ENCODE peak calls at places on chromosomes 4 and X, in four cellular contexts. R is keratinocyte, D is left ventricle myocardium inferior, G is pancreas. M is an unnamed sample. For H3K4me1, the result is how much of the 10 kb centered on the place peaks cover.

GRCh38 chr4:14254252-14254651 is 626.7 kb upstream of the BOD1L1 start:
- DNase-seq in R (no peak), D (peak), G (peak), M (peak)

GRCh38 chr4:110361921-110362320 is 114.0 kb upstream of the ENPEP start:
- DNase-seq in R (no peak), D (no peak), G (no peak), M (no peak)

GRCh38 chr4:145716661-145717200 is 36.8 kb downstream of the C4orf51 start:
- DNase-seq in R (no peak), D (no peak), G (no peak), M (no peak)

GRCh38 chr4:186651624-186652023 is 72.0 kb downstream of the FAT1 start:
- DNase-seq in R (no peak), D (peak), G (peak), M (no peak)

GRCh38 chrX:34809096-34809495 is 133.5 kb upstream of the FAM47B start:
- DNase-seq in R (no peak), D (no peak), G (no peak), M (no peak)

GRCh38 chr4:85783483-85783882 is 308.5 kb downstream of the ARHGAP24 start:
- DNase-seq in R (no peak), D (no peak), G (no peak), M (no peak)

GRCh38 chr4:171891038-171891437 is 77.8 kb downstream of the GALNTL6 start:
- DNase-seq in R (no peak), D (no peak), G (no peak), M (no peak)

GRCh38 chrX:95974885-95975284 is 709.8 kb upstream of the DIAPH2 start:
- DNase-seq in R (no peak), D (no peak), G (no peak), M (no peak)

GRCh38 chr4:142574306-142574705 is 271.8 kb downstream of the INPP4B start:
- DNase-seq in R (no peak), D (no peak), G (no peak), M (no peak)

GRCh38 chr4:94673961-94674360 is 83.8 kb upstream of the BMPR1B start:
- DNase-seq in R (no peak), D (no peak), G (peak), M (no peak)

GRCh38 chrX:136214551-136214950 is 36.6 kb downstream of the MAP7D3 start:
- DNase-seq in R (no peak), D (no peak), G (no peak), M (no peak)

GRCh38 chr4:119646347-119647071 is 17.9 kb upstream of the PDE5A start:
- DNase-seq in R (no peak), D (peak), G (peak), M (no peak)

GRCh38 chr4:184108006-184108501 is 109.6 kb downstream of the ENPP6 start:
- DNase-seq in R (no peak), D (no peak), G (no peak), M (no peak)

GRCh38 chr4:67765928-67766327 is 11.7 kb upstream of the GNRHR start:
- DNase-seq in R (no peak), D (no peak), G (no peak), M (no peak)

GRCh38 chr4:41384992-41385391 is 128.3 kb downstream of the UCHL1 start:
- DNase-seq in R (no peak), D (peak), G (peak), M (peak)

GRCh38 chr4:6465985-6466384 is 6.4 kb downstream of the PPP2R2C start:
- DNase-seq in R (no peak), D (no peak), G (no peak), M (no peak)

GRCh38 chr4:75990129-75990528 is 616 bp downstream of the SDAD1 start:
- DNase-seq in R (no peak), D (no peak), G (no peak), M (no peak)

GRCh38 chrX:51860679-51861078 is 32.7 kb upstream of the MAGED1 start:
- DNase-seq in R (no peak), D (no peak), G (peak), M (no peak)

GRCh38 chr4:15652191-15652590 is 3.0 kb downstream of the FBXL5 start:
- DNase-seq in R (no peak), D (no peak), G (no peak), M (no peak)

GRCh38 chr4:83118869-83119268 is 4.3 kb upstream of the PLAC8 start:
- DNase-seq in R (no peak), D (no peak), G (no peak), M (no peak)

GRCh38 chr4:42252315-42252714 is 99.9 kb upstream of the BEND4 start:
- DNase-seq in R (no peak), D (no peak), G (no peak), M (no peak)

GRCh38 chr4:138736362-138736761 is 279.2 kb upstream of the NOCT start:
- DNase-seq in R (no peak), D (no peak), G (no peak), M (no peak)

GRCh38 chr4:10691651-10692050 is 7.1 kb upstream of the CLNK start:
- DNase-seq in R (no peak), D (no peak), G (no peak), M (no peak)

GRCh38 chr4:122099896-122100295 is 52.2 kb upstream of the BLTP1 start:
- DNase-seq in R (no peak), D (no peak), G (no peak), M (no peak)

GRCh38 chrX:103276581-103277002 is at the start of gene TCEAL5:
- DNase-seq in R (no peak), D (no peak), G (no peak), M (no peak)

GRCh38 chrX:103918584-103919335 is 43.7 kb upstream of the TMSB15B start:
- DNase-seq in R (no peak), D (peak), G (peak), M (peak)

GRCh38 chrX:153611298-153612095 is 12.6 kb upstream of the CCNQ start:
- DNase-seq in R (no peak), D (no peak), G (no peak), M (no peak)

DNA sequence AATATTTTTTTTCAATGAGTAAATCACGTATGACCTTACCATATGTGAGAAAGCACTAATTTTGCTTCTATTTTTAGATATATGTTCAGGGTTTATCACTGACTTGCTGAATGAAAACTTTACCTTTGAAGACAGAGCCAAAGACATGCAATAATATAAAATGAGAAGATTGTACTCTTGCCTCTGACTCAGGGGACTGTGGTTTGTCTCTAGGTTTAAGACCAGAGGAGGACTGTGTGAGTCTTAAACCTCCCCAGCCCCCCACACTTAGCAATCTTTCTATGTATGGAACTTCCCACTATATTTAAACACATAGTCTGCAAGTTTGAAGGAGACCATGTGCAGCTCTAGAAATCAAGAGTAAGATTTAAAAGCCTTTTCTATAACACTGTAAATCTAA is 368.7 kb upstream of the FAM241A start:
- DNase-seq in R (no peak), D (no peak), G (no peak), M (no peak)
- TF ChIP-seq CTCF in R (no peak), D (no peak), G (no peak), M (no peak)

DNA sequence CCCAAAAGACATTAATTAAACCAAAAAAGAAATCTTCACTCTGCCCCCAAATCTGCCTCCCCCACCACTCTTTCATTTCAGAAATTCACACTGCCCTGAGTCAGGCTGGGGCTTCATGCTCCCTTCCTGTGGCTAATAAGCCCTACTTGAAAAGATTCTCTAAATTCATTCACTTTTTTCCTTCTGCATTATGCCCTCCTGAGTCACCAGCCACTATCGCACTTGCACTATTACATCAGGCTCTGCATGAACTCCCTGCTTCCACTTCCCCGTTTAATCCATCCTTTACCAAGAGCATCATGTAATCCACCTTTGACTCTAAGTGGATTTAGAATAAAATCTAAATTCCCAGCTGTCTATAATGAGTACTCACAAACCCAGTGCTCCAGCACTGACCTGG is 295.4 kb upstream of the KLF3 start:
- DNase-seq in R (no peak), D (no peak), G (no peak), M (no peak)
- H3K4me1 ChIP-seq in R (under half), D (under half), G (under half), M (under half)

GRCh38 chr4:23959401-23960148 is 69.7 kb upstream of the PPARGC1A start:
- DNase-seq in R (no peak), D (no peak), G (peak), M (no peak)
- H3K27ac ChIP-seq in R (no peak), D (no peak), G (no peak), M (no peak)

DNA sequence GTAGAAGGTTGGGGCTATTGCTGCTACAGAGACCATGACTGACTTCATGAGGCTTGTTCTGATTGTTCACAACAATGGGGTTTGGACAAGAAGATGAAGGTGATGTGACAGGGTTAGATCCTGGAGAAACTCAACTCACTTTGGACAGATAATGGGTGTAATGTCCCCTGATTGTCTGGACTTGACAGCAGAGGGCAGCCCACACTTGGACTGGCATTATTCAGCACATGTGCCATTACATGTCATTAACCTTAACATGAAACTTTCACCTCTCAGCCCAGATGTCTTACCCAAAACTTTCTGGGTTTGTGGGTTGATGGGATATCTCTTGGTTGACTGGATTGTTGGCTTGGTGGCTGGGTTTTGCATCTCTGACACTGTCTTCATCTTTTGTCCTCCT is 101.5 kb downstream of the MXRA5 start:
- DNase-seq in R (no peak), D (no peak), G (no peak), M (no peak)
- TF ChIP-seq CTCF in R (peak), D (peak), G (no peak), M (no peak)

DNA sequence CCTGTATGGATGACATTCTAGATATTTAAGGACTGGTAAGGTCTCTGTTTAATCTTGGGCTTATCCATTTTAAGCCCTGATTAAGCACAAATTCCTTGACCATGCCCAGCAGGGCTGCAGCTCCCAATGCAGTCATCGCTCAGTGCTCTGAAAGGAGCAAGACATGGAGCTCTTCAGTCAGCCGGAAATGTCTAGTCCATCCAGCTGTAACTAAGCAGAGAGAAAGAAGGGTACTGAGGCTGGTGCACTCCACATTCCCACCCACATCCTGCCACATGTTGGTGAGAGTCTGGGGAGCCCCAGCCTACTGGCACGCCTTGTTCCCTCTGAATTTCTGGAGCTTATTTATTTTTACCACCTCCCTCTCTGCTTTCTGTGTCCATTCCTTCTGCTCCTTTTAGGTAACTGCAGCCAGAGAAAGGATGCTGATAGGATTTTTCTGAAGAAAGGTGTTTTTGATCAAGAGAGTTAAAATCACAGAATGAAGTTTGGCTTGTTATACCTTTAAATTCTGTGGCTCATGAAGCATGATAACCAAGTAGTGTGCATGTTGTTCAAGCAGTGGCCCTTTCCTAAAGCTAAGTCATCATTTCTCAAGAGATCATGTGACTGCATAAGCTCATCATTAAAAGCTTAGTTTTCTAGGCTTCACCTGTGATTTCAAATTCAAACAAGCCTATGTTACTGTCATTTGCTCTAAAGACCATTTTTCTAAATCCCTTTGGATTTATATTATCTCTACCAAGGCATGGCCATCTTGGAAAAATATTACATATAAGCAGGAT is 74.0 kb downstream of the GALNT7 start:
- DNase-seq in R (no peak), D (no peak), G (no peak), M (no peak)
- H3K4me1 ChIP-seq in R (under half), D (under half), G (under half), M (under half)

GRCh38 chr4:141074098-141074878 is 59.0 kb downstream of the RNF150 start:
- DNase-seq in R (no peak), D (no peak), G (no peak), M (no peak)
- H3K27ac ChIP-seq in R (no peak), D (peak), G (no peak), M (no peak)

DNA sequence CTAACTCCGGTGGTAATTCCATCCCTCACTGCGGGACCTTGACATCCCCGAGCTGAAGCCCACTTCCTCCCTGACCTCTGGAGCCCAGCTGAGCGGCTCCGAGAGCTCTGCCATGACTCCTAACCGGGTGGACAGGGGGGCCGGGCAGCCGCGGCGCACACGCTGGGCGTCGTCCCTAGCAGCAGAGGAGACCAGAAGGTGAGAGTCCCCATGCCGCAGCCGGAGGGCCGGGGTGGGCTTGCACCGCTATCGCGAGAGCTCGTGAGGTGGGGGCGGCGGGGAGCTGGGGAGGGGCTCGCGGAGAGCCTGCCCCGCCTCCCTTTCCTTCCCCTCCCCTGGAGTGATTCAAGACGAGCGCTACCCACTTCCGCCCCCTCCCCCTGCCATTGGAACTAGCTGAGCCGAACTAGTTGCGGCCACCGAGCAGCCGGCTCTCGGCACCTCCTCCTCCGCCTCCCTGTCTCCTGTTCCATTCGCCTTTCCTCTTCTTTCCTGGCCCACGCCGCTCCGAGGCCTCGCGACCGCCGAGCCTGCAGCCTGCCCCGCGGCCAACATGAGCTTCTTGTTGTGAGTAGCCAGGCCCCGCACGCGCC is at the start of gene MOB1B:
- DNase-seq in R (peak), D (peak), G (peak), M (peak)
- TF ChIP-seq CTCF in R (no peak), D (peak), G (peak), M (peak)

GRCh38 chr4:80731436-80731835 is 299.1 kb upstream of the BMP3 start:
- DNase-seq in R (no peak), D (no peak), G (no peak), M (no peak)

GRCh38 chr4:80730158-80730557 is 300.4 kb upstream of the BMP3 start:
- DNase-seq in R (no peak), D (no peak), G (no peak), M (no peak)

DNA sequence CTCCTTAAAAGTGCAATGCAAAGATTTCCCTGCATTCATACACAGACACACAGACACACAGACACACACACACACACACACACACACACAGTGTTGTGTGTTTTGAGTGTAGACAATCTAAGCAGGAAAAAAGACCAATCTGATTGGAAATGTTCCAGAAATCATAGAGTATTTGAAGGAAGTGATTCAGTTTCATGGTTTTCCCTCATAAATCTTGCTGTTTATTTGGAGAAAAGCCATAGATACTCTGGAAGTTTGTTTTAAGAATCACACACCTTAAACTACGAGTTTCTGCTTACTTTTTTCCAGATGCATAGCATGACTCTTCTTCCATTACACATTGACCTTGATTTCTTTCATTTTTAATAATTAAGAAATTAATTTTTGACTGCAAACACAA is 298.5 kb upstream of the BMP3 start:
- DNase-seq in R (no peak), D (no peak), G (no peak), M (no peak)
- H3K4me1 ChIP-seq in R (under half), D (under half), G (under half), M (under half)

DNA sequence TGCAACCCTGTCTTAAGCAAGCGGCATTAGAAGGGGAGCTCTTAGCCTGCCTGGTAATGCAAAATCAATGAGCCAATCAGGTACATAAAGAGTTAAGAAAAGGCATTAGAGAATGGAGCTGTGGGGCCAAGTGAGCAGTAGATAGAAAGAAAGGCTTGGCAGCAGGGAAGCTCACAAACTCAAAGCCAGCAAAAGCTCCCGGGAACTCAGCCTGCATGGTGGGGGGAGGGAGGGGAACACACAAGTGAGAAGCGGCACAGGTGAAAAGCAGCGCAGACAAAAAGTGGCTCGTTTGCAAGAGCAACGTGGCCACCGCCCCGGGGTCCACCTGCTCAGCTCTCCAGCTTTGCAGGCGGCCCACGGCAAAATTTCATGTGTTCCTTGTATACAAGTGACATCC is 818.5 kb downstream of the FAM133A start:
- DNase-seq in R (no peak), D (no peak), G (peak), M (no peak)
- H3K27ac ChIP-seq in R (no peak), D (no peak), G (peak), M (no peak)

GRCh38 chrX:21929209-21929608 is 11.3 kb upstream of the SMS start:
- DNase-seq in R (no peak), D (no peak), G (no peak), M (no peak)

GRCh38 chrX:21930986-21931385 is 9.5 kb upstream of the SMS start:
- DNase-seq in R (no peak), D (no peak), G (no peak), M (no peak)

GRCh38 chrX:21934414-21934813 is 6.1 kb upstream of the SMS start:
- DNase-seq in R (peak), D (no peak), G (no peak), M (no peak)

GRCh38 chrX:21932277-21932996 is 8.1 kb upstream of the SMS start:
- DNase-seq in R (no peak), D (no peak), G (peak), M (no peak)

DNA sequence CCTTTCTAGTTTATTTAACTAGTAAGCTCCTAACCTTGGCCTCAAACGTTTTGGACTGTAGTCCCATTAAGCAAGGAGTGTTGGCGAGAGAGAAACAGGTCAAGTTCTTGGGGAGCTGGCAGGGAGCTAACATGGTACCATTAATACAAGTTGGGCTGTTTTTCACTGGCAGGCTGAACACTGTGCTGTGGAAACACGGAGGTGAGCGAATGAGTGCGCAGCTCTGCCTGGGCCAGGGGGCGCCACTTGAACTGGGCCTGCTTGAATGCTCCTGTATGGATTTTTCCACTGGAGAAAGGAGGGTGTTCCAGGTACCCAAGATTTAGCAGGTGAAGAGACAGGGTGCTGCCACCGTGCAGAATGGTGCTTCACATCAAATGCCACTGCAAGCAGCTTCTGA is 7.4 kb upstream of the SMS start:
- DNase-seq in R (no peak), D (no peak), G (no peak), M (no peak)
- TF ChIP-seq CTCF in R (no peak), D (no peak), G (no peak), M (no peak)